ENCODE peak calls at places on chromosomes 3 and 15, in four cellular contexts. One of them, this sample, is unnamed.

GRCh38 chr3:165748094-165748493 is 89.1 kb downstream of the BCHE start:
- DNase-seq in tibial nerve: no peak
- DNase-seq in GM12865: no peak
- DNase-seq in psoas muscle: no peak
- DNase-seq in this sample: no peak

GRCh38 chr15:42846647-42847046 is 73.9 kb downstream of the TTBK2 start:
- DNase-seq in tibial nerve: no peak
- DNase-seq in GM12865: no peak
- DNase-seq in psoas muscle: no peak
- DNase-seq in this sample: no peak

GRCh38 chr3:52310861-52311566 is 5.1 kb upstream of the DNAH1 start:
- DNase-seq in psoas muscle: no peak
- DNase-seq in tibial nerve: no peak
- DNase-seq in GM12865: peak
- DNase-seq in this sample: peak

GRCh38 chr15:85616549-85616948 is 178.2 kb downstream of the KLHL25 start:
- DNase-seq in tibial nerve: no peak
- DNase-seq in psoas muscle: no peak
- DNase-seq in GM12865: no peak
- DNase-seq in this sample: no peak

GRCh38 chr3:119769394-119770149 is 12.3 kb upstream of the NR1I2 start:
- DNase-seq in psoas muscle: no peak
- DNase-seq in tibial nerve: no peak
- DNase-seq in GM12865: no peak
- DNase-seq in this sample: no peak

GRCh38 chr3:115100172-115100571 is 46.9 kb downstream of the ZBTB20 start:
- DNase-seq in psoas muscle: no peak
- DNase-seq in tibial nerve: no peak
- DNase-seq in GM12865: peak
- DNase-seq in this sample: peak

GRCh38 chr15:40323953-40324937 is 753 bp downstream of the INAFM2 start:
- DNase-seq in tibial nerve: no peak
- DNase-seq in GM12865: peak
- DNase-seq in psoas muscle: no peak
- DNase-seq in this sample: peak

GRCh38 chr3:120093119-120093922 is 926 bp downstream of the GSK3B start:
- DNase-seq in tibial nerve: no peak
- DNase-seq in psoas muscle: no peak
- DNase-seq in GM12865: peak
- DNase-seq in this sample: peak

GRCh38 chr15:101220060-101220459 is 31.8 kb downstream of the CHSY1 start:
- DNase-seq in tibial nerve: no peak
- DNase-seq in GM12865: no peak
- DNase-seq in psoas muscle: no peak
- DNase-seq in this sample: no peak

GRCh38 chr3:169552533-169552932 is 111.0 kb downstream of the MECOM start:
- DNase-seq in GM12865: no peak
- DNase-seq in psoas muscle: no peak
- DNase-seq in tibial nerve: no peak
- DNase-seq in this sample: no peak

GRCh38 chr3:31412832-31413231 is 119.9 kb upstream of the STT3B start:
- DNase-seq in tibial nerve: no peak
- DNase-seq in GM12865: no peak
- DNase-seq in psoas muscle: no peak
- DNase-seq in this sample: no peak

GRCh38 chr15:41180206-41180789 is 50.3 kb downstream of the EXD1 start:
- DNase-seq in tibial nerve: no peak
- DNase-seq in GM12865: no peak
- DNase-seq in psoas muscle: no peak
- DNase-seq in this sample: no peak

GRCh38 chr3:79019137-79019923 is 748.5 kb downstream of the ROBO1 start:
- DNase-seq in psoas muscle: peak
- DNase-seq in tibial nerve: peak
- DNase-seq in GM12865: peak
- DNase-seq in this sample: peak

GRCh38 chr3:114878119-114878839 is 268.8 kb downstream of the ZBTB20 start:
- DNase-seq in GM12865: no peak
- DNase-seq in tibial nerve: no peak
- DNase-seq in psoas muscle: no peak
- DNase-seq in this sample: no peak

GRCh38 chr3:38649500-38650247 is at the start of gene SCN5A:
- DNase-seq in tibial nerve: no peak
- DNase-seq in psoas muscle: peak
- DNase-seq in GM12865: peak
- DNase-seq in this sample: peak

GRCh38 chr3:42012378-42012934 is 50.6 kb upstream of the ULK4 start:
- DNase-seq in psoas muscle: no peak
- DNase-seq in GM12865: no peak
- DNase-seq in tibial nerve: no peak
- DNase-seq in this sample: peak

GRCh38 chr15:70158996-70159355 is 61.3 kb upstream of the TLE3 start:
- DNase-seq in GM12865: no peak
- DNase-seq in tibial nerve: no peak
- DNase-seq in psoas muscle: no peak
- DNase-seq in this sample: no peak

GRCh38 chr3:13235897-13236296 is 162.7 kb upstream of the IQSEC1 start:
- DNase-seq in GM12865: no peak
- DNase-seq in psoas muscle: no peak
- DNase-seq in tibial nerve: no peak
- DNase-seq in this sample: peak

GRCh38 chr15:61122624-61123375 is 106.3 kb downstream of the RORA start:
- DNase-seq in GM12865: no peak
- DNase-seq in tibial nerve: no peak
- DNase-seq in psoas muscle: no peak
- DNase-seq in this sample: no peak

GRCh38 chr15:64090527-64090926 is 3.1 kb downstream of the CIAO2A start:
- DNase-seq in GM12865: peak
- DNase-seq in psoas muscle: no peak
- DNase-seq in tibial nerve: no peak
- DNase-seq in this sample: no peak

GRCh38 chr15:64093627-64094417 is at the start of gene CIAO2A:
- DNase-seq in tibial nerve: peak
- DNase-seq in psoas muscle: peak
- DNase-seq in GM12865: peak
- DNase-seq in this sample: peak

GRCh38 chr15:64092075-64092820 is 1.4 kb downstream of the CIAO2A start:
- DNase-seq in tibial nerve: no peak
- DNase-seq in psoas muscle: no peak
- DNase-seq in GM12865: peak
- DNase-seq in this sample: no peak

GRCh38 chr15:64095431-64095794 is 369 bp upstream of the SNX1 start:
- DNase-seq in GM12865: no peak
- DNase-seq in tibial nerve: no peak
- DNase-seq in psoas muscle: no peak
- DNase-seq in this sample: no peak

GRCh38 chr15:64092864-64093626 is 593 bp downstream of the CIAO2A start:
- DNase-seq in psoas muscle: peak
- DNase-seq in GM12865: peak
- DNase-seq in tibial nerve: no peak
- DNase-seq in this sample: peak
- TF ChIP-seq CTCF in psoas muscle: no peak
- TF ChIP-seq CTCF in GM12865: peak
- TF ChIP-seq CTCF in tibial nerve: no peak
- TF ChIP-seq CTCF in this sample: peak

GRCh38 chr3:11335056-11335608 is 62.9 kb downstream of the ATG7 start:
- DNase-seq in GM12865: peak
- DNase-seq in psoas muscle: no peak
- DNase-seq in tibial nerve: no peak
- DNase-seq in this sample: peak
- TF ChIP-seq CTCF in GM12865: peak
- TF ChIP-seq CTCF in psoas muscle: peak
- TF ChIP-seq CTCF in tibial nerve: peak
- TF ChIP-seq CTCF in this sample: peak

GRCh38 chr3:26118165-26118564 is 328.3 kb downstream of the OXSM start:
- DNase-seq in GM12865: peak
- DNase-seq in psoas muscle: no peak
- DNase-seq in tibial nerve: no peak
- DNase-seq in this sample: no peak
- TF ChIP-seq CTCF in GM12865: peak
- TF ChIP-seq CTCF in psoas muscle: peak
- TF ChIP-seq CTCF in tibial nerve: no peak
- TF ChIP-seq CTCF in this sample: no peak

DNA sequence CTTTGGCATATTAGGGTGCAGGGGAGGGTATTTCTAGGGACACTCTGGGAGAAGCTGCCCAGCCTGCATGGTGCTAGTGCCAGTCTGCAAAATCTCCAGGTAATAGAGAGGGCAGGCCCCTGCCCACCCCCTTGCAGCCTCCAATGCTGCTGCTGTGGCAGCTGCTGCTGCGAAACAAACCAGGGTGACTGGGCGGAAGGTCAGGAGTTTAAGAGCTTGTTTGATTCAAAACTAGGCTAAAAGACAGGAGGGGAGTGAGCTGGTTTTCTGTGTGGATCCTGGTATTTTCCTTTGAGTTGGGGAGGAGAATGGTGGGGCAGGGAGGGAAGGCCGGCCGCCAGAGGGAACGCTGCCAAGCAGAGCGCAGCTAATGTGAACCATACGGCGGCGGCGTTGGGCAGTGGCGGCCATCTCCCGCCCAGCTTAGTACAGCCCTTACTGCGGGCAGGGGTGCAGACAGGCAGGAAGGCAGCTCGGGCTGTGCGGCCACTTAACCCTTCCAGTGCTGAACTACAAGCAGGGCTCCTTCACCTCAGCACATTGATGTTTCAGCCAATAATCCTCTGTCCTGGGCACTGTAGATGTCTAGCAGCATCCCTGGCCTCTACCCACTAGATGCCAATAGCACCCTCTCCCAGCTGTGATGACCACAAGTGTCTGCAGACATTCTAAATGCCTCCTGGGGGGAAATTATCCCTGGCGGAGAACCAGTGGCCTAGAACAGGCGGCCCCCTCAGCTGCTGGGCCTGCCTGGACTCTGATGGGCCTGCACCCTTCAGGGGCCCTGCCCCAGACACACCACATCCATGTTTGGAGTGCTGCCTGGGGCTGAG is 125.7 kb downstream of the EEFSEC start:
- DNase-seq in psoas muscle: peak
- DNase-seq in tibial nerve: peak
- DNase-seq in GM12865: no peak
- DNase-seq in this sample: no peak
- TF ChIP-seq CTCF in psoas muscle: no peak
- TF ChIP-seq CTCF in tibial nerve: no peak
- TF ChIP-seq CTCF in GM12865: no peak
- TF ChIP-seq CTCF in this sample: no peak

DNA sequence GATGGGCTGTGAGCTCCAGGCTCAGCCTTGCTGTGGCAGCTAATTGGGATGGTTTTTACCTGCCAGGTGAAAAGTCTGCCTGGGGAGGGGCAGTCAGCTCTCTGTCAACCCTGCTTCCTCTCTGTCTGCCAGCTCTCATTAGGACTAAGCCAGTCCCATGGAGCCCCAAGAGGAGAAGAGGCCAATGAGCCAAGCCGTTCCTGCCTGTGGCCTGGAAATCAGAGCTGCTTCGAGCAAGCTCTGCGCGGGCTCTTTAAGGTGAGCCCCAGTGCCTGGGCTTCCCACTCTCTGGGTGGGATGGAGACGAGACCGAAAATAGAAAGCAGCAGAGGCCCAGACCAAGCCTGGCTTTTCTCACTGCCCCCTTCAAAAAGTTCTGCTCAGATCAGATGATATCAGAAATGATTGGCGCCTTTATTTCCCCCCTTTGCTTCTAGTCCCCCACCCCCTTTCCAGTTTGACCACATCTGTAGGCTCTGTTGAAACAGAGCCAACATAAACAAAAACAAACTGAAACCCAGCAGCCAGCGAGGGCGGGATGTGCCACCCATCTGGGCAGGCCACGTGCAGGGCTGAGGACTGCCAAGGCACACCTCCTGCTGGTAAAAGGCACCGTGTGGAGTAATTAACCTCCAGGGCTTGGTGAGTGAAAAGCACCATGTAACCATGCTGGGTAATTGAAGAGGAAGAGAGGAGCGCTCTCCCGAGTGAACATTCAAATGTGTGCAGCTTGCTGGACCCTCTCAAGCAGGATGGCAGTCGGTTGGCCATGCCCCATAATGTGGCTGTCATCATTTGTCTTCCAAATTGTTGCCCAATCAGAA is 471.0 kb upstream of the PROK2 start:
- DNase-seq in psoas muscle: no peak
- DNase-seq in GM12865: peak
- DNase-seq in tibial nerve: no peak
- DNase-seq in this sample: peak
- TF ChIP-seq CTCF in psoas muscle: no peak
- TF ChIP-seq CTCF in GM12865: no peak
- TF ChIP-seq CTCF in tibial nerve: no peak
- TF ChIP-seq CTCF in this sample: no peak

GRCh38 chr15:74604983-74605809 is 10.4 kb upstream of the CLK3 start:
- DNase-seq in GM12865: no peak
- DNase-seq in tibial nerve: no peak
- DNase-seq in psoas muscle: no peak
- DNase-seq in this sample: no peak
- TF ChIP-seq CTCF in GM12865: no peak
- TF ChIP-seq CTCF in tibial nerve: no peak
- TF ChIP-seq CTCF in psoas muscle: no peak
- TF ChIP-seq CTCF in this sample: no peak

GRCh38 chr3:192422321-192422997 is 304.9 kb downstream of the FGF12 start:
- DNase-seq in GM12865: no peak
- DNase-seq in psoas muscle: no peak
- DNase-seq in tibial nerve: no peak
- DNase-seq in this sample: no peak

GRCh38 chr3:192417012-192417411 is 310.3 kb downstream of the FGF12 start:
- DNase-seq in tibial nerve: no peak
- DNase-seq in psoas muscle: no peak
- DNase-seq in GM12865: no peak
- DNase-seq in this sample: no peak

GRCh38 chr3:192417559-192418055 is 309.7 kb downstream of the FGF12 start:
- DNase-seq in GM12865: no peak
- DNase-seq in psoas muscle: no peak
- DNase-seq in tibial nerve: no peak
- DNase-seq in this sample: no peak

GRCh38 chr3:192419312-192419711 is 308.0 kb downstream of the FGF12 start:
- DNase-seq in psoas muscle: no peak
- DNase-seq in GM12865: no peak
- DNase-seq in tibial nerve: no peak
- DNase-seq in this sample: no peak

GRCh38 chr3:192422998-192423349 is 304.4 kb downstream of the FGF12 start:
- DNase-seq in tibial nerve: no peak
- DNase-seq in GM12865: no peak
- DNase-seq in psoas muscle: no peak
- DNase-seq in this sample: no peak
- TF ChIP-seq CTCF in tibial nerve: no peak
- TF ChIP-seq CTCF in GM12865: peak
- TF ChIP-seq CTCF in psoas muscle: peak
- TF ChIP-seq CTCF in this sample: no peak